ENCODE peak calls at places on chromosomes 5 and 9, in seven cellular contexts. J, E, H, F, Z, T and R are unnamed samples.

GRCh38 chr5:41519801-41520200 is 9.4 kb upstream of the PLCXD3 start:
- DNase-seq in H (no peak), E (no peak), T (no peak), Z (no peak), J (no peak), F (peak), R (no peak)

GRCh38 chr9:112009656-112010055 is 113.0 kb downstream of the UGCG start:
- DNase-seq in J (no peak), T (no peak), Z (no peak), F (no peak), E (no peak), H (no peak), R (no peak)

GRCh38 chr9:105280730-105281129 is 36.3 kb downstream of the SLC44A1 start:
- DNase-seq in J (no peak), Z (no peak), T (no peak), E (no peak), F (no peak), H (no peak), R (no peak)

GRCh38 chr5:78360674-78361225 is 333 bp downstream of the SCAMP1 start:
- DNase-seq in H (peak), E (peak), T (peak), J (peak), F (peak), Z (peak), R (peak)

GRCh38 chr5:65213921-65214525 is 267.7 kb downstream of the ADAMTS6 start:
- DNase-seq in T (no peak), E (no peak), J (no peak), F (no peak), H (no peak), Z (no peak), R (no peak)

GRCh38 chr5:38994329-38994927 is 79.8 kb downstream of the RICTOR start:
- DNase-seq in Z (peak), T (no peak), J (peak), F (peak), H (no peak), E (no peak), R (no peak)

GRCh38 chr9:31445357-31445756 is 939.1 kb upstream of the ACO1 start:
- DNase-seq in F (no peak), E (no peak), T (no peak), H (no peak), J (no peak), Z (no peak), R (no peak)

GRCh38 chr9:132694144-132694543 is 23.9 kb downstream of the GTF3C4 start:
- DNase-seq in H (no peak), E (no peak), T (no peak), J (no peak), Z (peak), F (no peak), R (no peak)

GRCh38 chr9:70835323-70835722 is 286.1 kb downstream of the TRPM3 start:
- DNase-seq in F (no peak), H (no peak), Z (no peak), J (no peak), E (no peak), T (no peak), R (no peak)

GRCh38 chr5:159915913-159916840 is at the start of gene ADRA1B:
- DNase-seq in Z (peak), H (peak), E (peak), F (peak), T (peak), J (peak), R (peak)

GRCh38 chr5:123147128-123147527 is 58.1 kb downstream of the PRDM6 start:
- DNase-seq in H (no peak), E (no peak), T (no peak), F (no peak), Z (no peak), J (no peak), R (no peak)

GRCh38 chr5:169647566-169647965 is 10.5 kb downstream of the DOCK2 start:
- DNase-seq in T (no peak), E (no peak), J (no peak), H (no peak), Z (no peak), F (no peak), R (no peak)

GRCh38 chr5:158283341-158283740 is 424.4 kb upstream of the CLINT1 start:
- DNase-seq in F (no peak), T (no peak), J (no peak), H (no peak), Z (no peak), E (no peak), R (no peak)

GRCh38 chr5:148769941-148770340 is 56.5 kb upstream of the ADRB2 start:
- DNase-seq in E (no peak), J (no peak), Z (no peak), H (no peak), F (no peak), T (no peak), R (no peak)

GRCh38 chr9:19995619-19996018 is 206.8 kb upstream of the SLC24A2 start:
- DNase-seq in J (peak), F (no peak), T (no peak), Z (no peak), H (no peak), E (no peak), R (no peak)